ENCODE peak calls at places on chromosome 15, in eight cellular contexts. One of them, this sample, is unnamed.

GRCh38 chr15:94255540-94255939 is 24.2 kb downstream of the MCTP2 start:
- DNase-seq in CD8-positive, alpha-beta T cell: no peak
- DNase-seq in IMR-90: no peak
- DNase-seq in foreskin fibroblast: no peak
- DNase-seq in AG04450: no peak
- DNase-seq in thoracic aorta: no peak
- DNase-seq in heart left ventricle: no peak
- DNase-seq in type B pancreatic cell: no peak
- DNase-seq in this sample: no peak

GRCh38 chr15:31084176-31084575 is 17.3 kb downstream of the TRPM1 start:
- DNase-seq in CD8-positive, alpha-beta T cell: no peak
- DNase-seq in foreskin fibroblast: no peak
- DNase-seq in heart left ventricle: no peak
- DNase-seq in type B pancreatic cell: no peak
- DNase-seq in thoracic aorta: no peak
- DNase-seq in AG04450: no peak
- DNase-seq in IMR-90: no peak
- DNase-seq in this sample: no peak

GRCh38 chr15:78241017-78241416 is 6.7 kb upstream of the ACSBG1 start:
- DNase-seq in thoracic aorta: peak
- DNase-seq in heart left ventricle: peak
- DNase-seq in AG04450: peak
- DNase-seq in foreskin fibroblast: peak
- DNase-seq in IMR-90: peak
- DNase-seq in type B pancreatic cell: peak
- DNase-seq in CD8-positive, alpha-beta T cell: peak
- DNase-seq in this sample: peak

GRCh38 chr15:93073465-93073952 is 15.5 kb downstream of the RGMA start:
- DNase-seq in CD8-positive, alpha-beta T cell: no peak
- DNase-seq in IMR-90: no peak
- DNase-seq in heart left ventricle: no peak
- DNase-seq in foreskin fibroblast: no peak
- DNase-seq in AG04450: no peak
- DNase-seq in type B pancreatic cell: no peak
- DNase-seq in thoracic aorta: no peak
- DNase-seq in this sample: no peak

GRCh38 chr15:101805605-101806345 is 2.5 kb downstream of the OR4F6 start:
- DNase-seq in thoracic aorta: no peak
- DNase-seq in IMR-90: no peak
- DNase-seq in type B pancreatic cell: no peak
- DNase-seq in CD8-positive, alpha-beta T cell: no peak
- DNase-seq in heart left ventricle: no peak
- DNase-seq in foreskin fibroblast: no peak
- DNase-seq in AG04450: no peak
- DNase-seq in this sample: no peak

GRCh38 chr15:87142096-87142495 is 1062.4 kb downstream of the AGBL1 start:
- DNase-seq in foreskin fibroblast: no peak
- DNase-seq in thoracic aorta: no peak
- DNase-seq in heart left ventricle: no peak
- DNase-seq in IMR-90: no peak
- DNase-seq in CD8-positive, alpha-beta T cell: no peak
- DNase-seq in AG04450: no peak
- DNase-seq in type B pancreatic cell: no peak
- DNase-seq in this sample: no peak

GRCh38 chr15:100721758-100722550 is 119.6 kb downstream of the ASB7 start:
- DNase-seq in CD8-positive, alpha-beta T cell: no peak
- DNase-seq in type B pancreatic cell: peak
- DNase-seq in AG04450: peak
- DNase-seq in IMR-90: peak
- DNase-seq in foreskin fibroblast: peak
- DNase-seq in thoracic aorta: peak
- DNase-seq in heart left ventricle: peak
- DNase-seq in this sample: no peak

GRCh38 chr15:84975871-84976351 is 5.7 kb upstream of the PDE8A start:
- DNase-seq in foreskin fibroblast: no peak
- DNase-seq in thoracic aorta: no peak
- DNase-seq in AG04450: no peak
- DNase-seq in heart left ventricle: no peak
- DNase-seq in type B pancreatic cell: peak
- DNase-seq in IMR-90: no peak
- DNase-seq in CD8-positive, alpha-beta T cell: no peak
- DNase-seq in this sample: no peak

GRCh38 chr15:64356443-64357040 is 569 bp upstream of the CSNK1G1 start:
- DNase-seq in CD8-positive, alpha-beta T cell: no peak
- DNase-seq in heart left ventricle: no peak
- DNase-seq in IMR-90: peak
- DNase-seq in thoracic aorta: no peak
- DNase-seq in AG04450: peak
- DNase-seq in foreskin fibroblast: peak
- DNase-seq in type B pancreatic cell: no peak
- DNase-seq in this sample: no peak

GRCh38 chr15:56739964-56740640 is 6.8 kb upstream of the ZNF280D start:
- DNase-seq in IMR-90: no peak
- DNase-seq in thoracic aorta: no peak
- DNase-seq in foreskin fibroblast: no peak
- DNase-seq in CD8-positive, alpha-beta T cell: no peak
- DNase-seq in heart left ventricle: no peak
- DNase-seq in type B pancreatic cell: no peak
- DNase-seq in AG04450: no peak
- DNase-seq in this sample: no peak

GRCh38 chr15:37995461-37996347 is 61.3 kb downstream of the TMCO5A start:
- DNase-seq in foreskin fibroblast: peak
- DNase-seq in thoracic aorta: no peak
- DNase-seq in type B pancreatic cell: no peak
- DNase-seq in CD8-positive, alpha-beta T cell: no peak
- DNase-seq in AG04450: peak
- DNase-seq in IMR-90: peak
- DNase-seq in heart left ventricle: peak
- DNase-seq in this sample: peak

GRCh38 chr15:92958105-92958504 is 58.0 kb downstream of the CHD2 start:
- DNase-seq in thoracic aorta: no peak
- DNase-seq in type B pancreatic cell: no peak
- DNase-seq in heart left ventricle: no peak
- DNase-seq in foreskin fibroblast: no peak
- DNase-seq in AG04450: no peak
- DNase-seq in CD8-positive, alpha-beta T cell: no peak
- DNase-seq in IMR-90: peak
- DNase-seq in this sample: no peak

GRCh38 chr15:95825672-95826387 is 504.7 kb upstream of the NR2F2 start:
- DNase-seq in foreskin fibroblast: no peak
- DNase-seq in IMR-90: no peak
- DNase-seq in type B pancreatic cell: no peak
- DNase-seq in heart left ventricle: no peak
- DNase-seq in CD8-positive, alpha-beta T cell: no peak
- DNase-seq in thoracic aorta: no peak
- DNase-seq in AG04450: no peak
- DNase-seq in this sample: no peak

GRCh38 chr15:82595766-82596165 is 51.4 kb downstream of the CPEB1 start:
- DNase-seq in AG04450: no peak
- DNase-seq in IMR-90: no peak
- DNase-seq in CD8-positive, alpha-beta T cell: no peak
- DNase-seq in type B pancreatic cell: no peak
- DNase-seq in heart left ventricle: no peak
- DNase-seq in foreskin fibroblast: no peak
- DNase-seq in thoracic aorta: no peak
- DNase-seq in this sample: no peak
- TF ChIP-seq CTCF in AG04450: no peak
- TF ChIP-seq CTCF in IMR-90: no peak
- TF ChIP-seq CTCF in CD8-positive, alpha-beta T cell: no peak
- TF ChIP-seq CTCF in type B pancreatic cell: no peak
- TF ChIP-seq CTCF in heart left ventricle: no peak
- TF ChIP-seq CTCF in foreskin fibroblast: no peak
- TF ChIP-seq CTCF in thoracic aorta: no peak
- TF ChIP-seq CTCF in this sample: no peak

GRCh38 chr15:82697735-82698407 is 11.8 kb downstream of the AP3B2 start:
- DNase-seq in foreskin fibroblast: no peak
- DNase-seq in thoracic aorta: no peak
- DNase-seq in AG04450: no peak
- DNase-seq in IMR-90: no peak
- DNase-seq in heart left ventricle: no peak
- DNase-seq in type B pancreatic cell: no peak
- DNase-seq in CD8-positive, alpha-beta T cell: no peak
- DNase-seq in this sample: no peak
- TF ChIP-seq CTCF in foreskin fibroblast: no peak
- TF ChIP-seq CTCF in thoracic aorta: no peak
- TF ChIP-seq CTCF in AG04450: no peak
- TF ChIP-seq CTCF in IMR-90: no peak
- TF ChIP-seq CTCF in heart left ventricle: no peak
- TF ChIP-seq CTCF in type B pancreatic cell: no peak
- TF ChIP-seq CTCF in CD8-positive, alpha-beta T cell: no peak
- TF ChIP-seq CTCF in this sample: no peak

DNA sequence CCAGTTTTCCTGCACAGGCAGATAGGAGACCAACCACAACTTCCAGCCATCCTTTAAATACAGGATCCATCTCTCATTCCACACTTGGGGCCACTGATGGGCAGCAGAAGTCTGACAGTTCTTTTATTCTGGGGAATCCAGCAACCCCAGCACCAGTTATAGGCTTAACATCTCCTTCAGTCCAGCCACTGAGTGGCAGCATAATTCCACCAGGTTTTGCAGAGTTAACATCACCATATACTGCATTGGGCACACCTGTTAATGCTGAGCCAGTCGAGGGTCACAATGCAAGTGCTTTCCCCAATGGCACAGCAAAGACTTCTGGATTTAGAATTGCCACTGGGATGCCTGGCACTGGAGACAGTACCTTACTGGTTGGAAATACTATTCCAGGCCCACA is 2.9 kb downstream of the NPAP1 start:
- DNase-seq in AG04450: no peak
- DNase-seq in CD8-positive, alpha-beta T cell: no peak
- DNase-seq in heart left ventricle: no peak
- DNase-seq in IMR-90: no peak
- DNase-seq in type B pancreatic cell: no peak
- DNase-seq in foreskin fibroblast: no peak
- DNase-seq in thoracic aorta: no peak
- DNase-seq in this sample: no peak
- TF ChIP-seq CTCF in AG04450: no peak
- TF ChIP-seq CTCF in CD8-positive, alpha-beta T cell: no peak
- TF ChIP-seq CTCF in heart left ventricle: no peak
- TF ChIP-seq CTCF in IMR-90: no peak
- TF ChIP-seq CTCF in type B pancreatic cell: no peak
- TF ChIP-seq CTCF in foreskin fibroblast: no peak
- TF ChIP-seq CTCF in thoracic aorta: no peak
- TF ChIP-seq CTCF in this sample: no peak

GRCh38 chr15:74037171-74038117 is 42.9 kb downstream of the PML start:
- DNase-seq in IMR-90: no peak
- DNase-seq in thoracic aorta: no peak
- DNase-seq in heart left ventricle: no peak
- DNase-seq in foreskin fibroblast: no peak
- DNase-seq in CD8-positive, alpha-beta T cell: no peak
- DNase-seq in type B pancreatic cell: no peak
- DNase-seq in AG04450: no peak
- DNase-seq in this sample: no peak
- TF ChIP-seq CTCF in IMR-90: no peak
- TF ChIP-seq CTCF in thoracic aorta: no peak
- TF ChIP-seq CTCF in heart left ventricle: no peak
- TF ChIP-seq CTCF in foreskin fibroblast: no peak
- TF ChIP-seq CTCF in CD8-positive, alpha-beta T cell: no peak
- TF ChIP-seq CTCF in type B pancreatic cell: no peak
- TF ChIP-seq CTCF in AG04450: no peak
- TF ChIP-seq CTCF in this sample: no peak

DNA sequence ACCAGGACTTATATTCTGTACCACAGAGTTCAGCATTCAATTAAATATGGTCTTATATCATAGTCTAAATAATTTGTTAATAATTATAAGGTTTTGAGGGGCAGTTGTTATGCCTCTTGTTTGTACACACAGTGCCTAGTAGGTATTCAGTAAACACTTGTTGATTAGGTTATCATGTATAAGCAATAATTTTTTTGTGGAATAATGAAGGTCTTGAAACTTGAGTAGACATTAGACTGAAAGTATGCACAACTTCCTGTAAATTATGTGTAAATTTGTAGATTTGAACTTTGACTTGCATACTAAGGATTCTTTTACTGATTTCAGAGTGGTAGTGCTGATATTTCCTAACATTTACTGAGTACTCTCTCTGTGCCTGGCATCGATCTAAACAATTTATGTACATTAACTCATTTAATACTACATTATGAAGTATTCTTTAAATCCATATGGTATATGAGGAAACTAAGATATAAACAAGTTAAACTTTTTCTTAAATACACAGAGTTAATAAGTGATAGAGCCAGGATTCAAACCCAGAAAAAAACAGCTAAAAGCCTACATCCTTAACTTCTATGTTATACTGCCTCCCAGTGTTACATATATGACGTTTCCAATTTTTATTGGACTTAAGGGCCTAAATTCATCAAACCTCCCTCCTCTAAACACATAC is 65.1 kb downstream of the GLCE start:
- DNase-seq in CD8-positive, alpha-beta T cell: no peak
- DNase-seq in foreskin fibroblast: peak
- DNase-seq in AG04450: no peak
- DNase-seq in heart left ventricle: no peak
- DNase-seq in thoracic aorta: no peak
- DNase-seq in type B pancreatic cell: no peak
- DNase-seq in IMR-90: peak
- DNase-seq in this sample: no peak
- TF ChIP-seq CTCF in CD8-positive, alpha-beta T cell: no peak
- TF ChIP-seq CTCF in foreskin fibroblast: peak
- TF ChIP-seq CTCF in AG04450: peak
- TF ChIP-seq CTCF in heart left ventricle: no peak
- TF ChIP-seq CTCF in thoracic aorta: no peak
- TF ChIP-seq CTCF in type B pancreatic cell: peak
- TF ChIP-seq CTCF in IMR-90: peak
- TF ChIP-seq CTCF in this sample: no peak

GRCh38 chr15:63203451-63204090 is 14.2 kb downstream of the RAB8B start:
- DNase-seq in thoracic aorta: no peak
- DNase-seq in foreskin fibroblast: peak
- DNase-seq in IMR-90: peak
- DNase-seq in AG04450: no peak
- DNase-seq in heart left ventricle: no peak
- DNase-seq in type B pancreatic cell: no peak
- DNase-seq in CD8-positive, alpha-beta T cell: peak
- DNase-seq in this sample: no peak
- TF ChIP-seq CTCF in thoracic aorta: no peak
- TF ChIP-seq CTCF in foreskin fibroblast: no peak
- TF ChIP-seq CTCF in IMR-90: no peak
- TF ChIP-seq CTCF in AG04450: no peak
- TF ChIP-seq CTCF in heart left ventricle: no peak
- TF ChIP-seq CTCF in type B pancreatic cell: no peak
- TF ChIP-seq CTCF in CD8-positive, alpha-beta T cell: no peak
- TF ChIP-seq CTCF in this sample: no peak

DNA sequence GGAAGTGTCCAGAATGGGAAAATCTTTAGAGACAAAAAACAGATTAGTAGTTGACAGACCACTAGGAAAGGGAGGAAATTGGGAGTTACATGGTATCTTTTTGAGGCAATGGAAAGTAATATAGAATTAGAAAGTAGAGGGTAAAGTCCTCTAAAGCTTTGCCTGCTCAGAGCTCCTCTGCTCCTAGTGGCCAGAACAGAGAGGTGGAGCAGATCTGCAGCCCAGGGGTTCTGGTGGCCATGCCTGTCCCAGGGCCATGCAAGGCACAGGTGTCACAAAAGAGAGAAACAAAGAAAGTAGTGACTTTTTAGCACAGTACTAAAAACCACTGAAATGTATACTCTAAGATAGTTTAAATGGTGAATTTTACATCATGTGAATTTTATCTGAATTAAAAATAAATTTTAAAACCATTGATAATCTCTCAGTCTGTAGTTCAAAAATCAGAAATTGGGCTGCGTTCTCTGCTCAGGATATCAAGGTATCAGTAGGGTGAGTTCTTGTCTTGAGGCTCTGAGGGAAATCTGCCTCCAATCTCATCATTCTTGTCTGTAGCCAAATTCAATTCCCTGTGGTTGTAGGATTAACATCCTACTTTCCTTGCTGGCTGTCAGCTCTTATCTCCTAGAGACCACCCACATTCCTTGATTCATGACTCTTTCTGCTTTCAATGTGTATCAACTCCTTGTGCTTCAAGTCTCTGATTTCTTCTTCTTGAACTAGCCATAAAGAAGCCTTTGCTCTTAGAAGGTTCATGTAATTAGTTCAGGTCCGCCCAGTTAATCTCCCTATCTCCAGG is 23.6 kb downstream of the PYGO1 start:
- DNase-seq in thoracic aorta: no peak
- DNase-seq in heart left ventricle: no peak
- DNase-seq in foreskin fibroblast: no peak
- DNase-seq in IMR-90: no peak
- DNase-seq in CD8-positive, alpha-beta T cell: no peak
- DNase-seq in type B pancreatic cell: no peak
- DNase-seq in AG04450: no peak
- DNase-seq in this sample: no peak
- TF ChIP-seq CTCF in thoracic aorta: no peak
- TF ChIP-seq CTCF in heart left ventricle: no peak
- TF ChIP-seq CTCF in foreskin fibroblast: peak
- TF ChIP-seq CTCF in IMR-90: no peak
- TF ChIP-seq CTCF in CD8-positive, alpha-beta T cell: no peak
- TF ChIP-seq CTCF in type B pancreatic cell: peak
- TF ChIP-seq CTCF in AG04450: no peak
- TF ChIP-seq CTCF in this sample: no peak

This sample was measured in GM20000.